ENCODE peak calls at places on chromosomes 12 and 14, in ten cellular contexts. W is GM10248; U is activated T-cell treated with anti-CD3 and anti-CD28 coated beads, Interleukin-2, amount 50 U/mL, for 1 hour; R is skeletal muscle cell; T is cardiac muscle cell; K is KG1; B is AG10803; Y is B cell; P is fibroblast of pulmonary artery; M is fibroblast of the aortic adventitia. J is an unnamed sample.
A peak's percentile ranks its signal among the peaks of the same experiment; 100 is the strongest.

GRCh38 chr12:58547217-58547616 is 373.1 kb downstream of the LRIG3 start:
- DNase-seq in W (no peak), U (no peak), R (no peak), T (no peak), K (no peak), B (no peak), Y (no peak), P (no peak), M (no peak), J (no peak)

GRCh38 chr12:112282920-112283319 is 99.3 kb downstream of the HECTD4 start:
- DNase-seq in W (no peak), U (no peak), R (no peak), T (no peak), K (no peak), B (no peak), Y (no peak), P (no peak), M (no peak), J (no peak)

GRCh38 chr14:59415836-59416620 is 49.2 kb downstream of the GPR135 start:
- DNase-seq in W (no peak), U (no peak), R (no peak), T (no peak), K (no peak), B (no peak), Y (no peak), P (no peak), M (no peak), J (no peak)

GRCh38 chr14:77889971-77890442 is 90.1 kb downstream of the ADCK1 start:
- DNase-seq in W (no peak), U (no peak), R (peak; percentile 37), T (peak; percentile 93), K (no peak), B (peak; percentile 65), Y (no peak), P (peak; percentile 89), M (peak; percentile 93), J (no peak)

GRCh38 chr12:12823811-12824210 is 10.7 kb downstream of the DDX47 start:
- DNase-seq in W (no peak), U (no peak), R (no peak), T (no peak), K (no peak), B (no peak), Y (no peak), P (no peak), M (no peak), J (no peak)

GRCh38 chr14:99753225-99754140 is 39.7 kb upstream of the EML1 start:
- DNase-seq in W (no peak), U (no peak), R (no peak), T (no peak), K (no peak), B (no peak), Y (no peak), P (no peak), M (no peak), J (no peak)

GRCh38 chr12:25801621-25802243 is 156.8 kb upstream of the RASSF8 start:
- DNase-seq in W (no peak), U (no peak), R (no peak), T (no peak), K (no peak), B (no peak), Y (no peak), P (no peak), M (no peak), J (peak; percentile 32)

GRCh38 chr12:7023096-7023495 is 4.8 kb upstream of the LPCAT3 start:
- DNase-seq in W (no peak), U (no peak), R (no peak), T (no peak), K (no peak), B (no peak), Y (no peak), P (no peak), M (no peak), J (no peak)

GRCh38 chr12:62724947-62725447 is 210.0 kb downstream of the PPM1H start:
- DNase-seq in W (no peak), U (no peak), R (peak; percentile 93), T (peak; percentile 98), K (no peak), B (peak; percentile 100), Y (no peak), P (peak; percentile 95), M (peak; percentile 98), J (peak; percentile 42)

GRCh38 chr12:98852181-98852580 is 207.1 kb downstream of the APAF1 start:
- DNase-seq in W (no peak), U (no peak), R (no peak), T (no peak), K (no peak), B (no peak), Y (no peak), P (no peak), M (no peak), J (no peak)

GRCh38 chr14:105411017-105411941 is 8.3 kb upstream of the MTA1 start:
- DNase-seq in W (peak; percentile 86), U (peak; percentile 55), R (no peak), T (peak; percentile 56), K (no peak), B (peak; percentile 24), Y (no peak), P (peak; percentile 29), M (peak; percentile 10), J (no peak)

GRCh38 chr14:84036863-84037262 is 1493.1 kb upstream of the FLRT2 start:
- DNase-seq in W (no peak), U (no peak), R (peak; percentile 37), T (peak; percentile 75), K (peak; percentile 63), B (peak; percentile 28), Y (no peak), P (peak; percentile 67), M (no peak), J (peak; percentile 90)

GRCh38 chr14:50957296-50957695 is 13.0 kb upstream of the PYGL start:
- DNase-seq in W (no peak), U (no peak), R (no peak), T (peak; percentile 76), K (no peak), B (peak; percentile 32), Y (no peak), P (peak; percentile 70), M (peak; percentile 69), J (no peak)

GRCh38 chr14:75689012-75689411 is 28.0 kb downstream of the TTLL5 start:
- DNase-seq in W (no peak), U (no peak), R (peak; percentile 56), T (peak; percentile 62), K (no peak), B (peak; percentile 65), Y (no peak), P (peak; percentile 75), M (peak; percentile 75), J (peak; percentile 24)

GRCh38 chr12:104281636-104282035 is 21.9 kb upstream of the EID3 start:
- DNase-seq in W (no peak), U (no peak), R (no peak), T (peak; percentile 41), K (no peak), B (peak; percentile 60), Y (no peak), P (peak; percentile 25), M (peak; percentile 65), J (no peak)

GRCh38 chr14:73718742-73719251 is 4.6 kb upstream of the PNMA1 start:
- DNase-seq in W (no peak), U (no peak), R (no peak), T (no peak), K (no peak), B (no peak), Y (no peak), P (no peak), M (no peak), J (no peak)

GRCh38 chr12:120962487-120963054 is 15.8 kb upstream of the HNF1A start:
- DNase-seq in W (no peak), U (no peak), R (no peak), T (no peak), K (no peak), B (no peak), Y (no peak), P (no peak), M (no peak), J (no peak)

GRCh38 chr12:56520025-56520810 is 1.4 kb upstream of the RBMS2 start:
- DNase-seq in W (no peak), U (no peak), R (no peak), T (peak; percentile 58), K (no peak), B (peak; percentile 43), Y (no peak), P (peak; percentile 60), M (peak; percentile 67), J (no peak)

GRCh38 chr12:8860165-8860961 is 37.9 kb downstream of the A2ML1 start:
- DNase-seq in W (peak; percentile 58), U (peak; percentile 24), R (peak; percentile 36), T (peak; percentile 60), K (no peak), B (peak; percentile 57), Y (peak; percentile 46), P (peak; percentile 67), M (peak; percentile 72), J (peak; percentile 83)

GRCh38 chr12:89882051-89882450 is 173.4 kb upstream of the ATP2B1 start:
- DNase-seq in W (peak; percentile 39), U (no peak), R (peak; percentile 79), T (peak; percentile 35), K (no peak), B (peak; percentile 60), Y (peak; percentile 46), P (peak; percentile 44), M (peak; percentile 70), J (no peak)

GRCh38 chr12:124679533-124680371 is 112.3 kb upstream of the NCOR2 start:
- DNase-seq in W (no peak), U (no peak), R (no peak), T (no peak), K (no peak), B (no peak), Y (no peak), P (no peak), M (no peak), J (peak; percentile 23)

GRCh38 chr12:6953417-6954315 is 2.5 kb downstream of the PTPN6 start:
- DNase-seq in W (peak; percentile 80), U (peak; percentile 78), R (no peak), T (peak; percentile 79), K (peak; percentile 93), B (no peak), Y (peak; percentile 95), P (peak; percentile 59), M (no peak), J (no peak)

GRCh38 chr12:42091769-42092168 is 52.9 kb downstream of the GXYLT1 start:
- DNase-seq in W (no peak), U (no peak), R (no peak), T (no peak), K (no peak), B (no peak), Y (no peak), P (no peak), M (no peak), J (no peak)

GRCh38 chr12:28865776-28866175 is 283.3 kb upstream of the FAR2 start:
- DNase-seq in W (no peak), U (no peak), R (no peak), T (no peak), K (no peak), B (no peak), Y (no peak), P (no peak), M (no peak), J (no peak)

GRCh38 chr12:50102648-50103309 is 1.0 kb upstream of the GPD1 start:
- DNase-seq in W (no peak), U (no peak), R (no peak), T (no peak), K (no peak), B (no peak), Y (no peak), P (no peak), M (no peak), J (no peak)

GRCh38 chr12:121364657-121365265 is 12.6 kb upstream of the ANAPC5 start:
- DNase-seq in W (no peak), U (no peak), R (no peak), T (no peak), K (no peak), B (peak; percentile 23), Y (no peak), P (peak; percentile 9), M (peak; percentile 35), J (peak; percentile 90)

GRCh38 chr14:90717916-90718315 is 98.3 kb downstream of the TTC7B start:
- DNase-seq in W (no peak), U (no peak), R (peak; percentile 37), T (peak; percentile 39), K (no peak), B (peak; percentile 89), Y (no peak), P (no peak), M (peak; percentile 14), J (no peak)

GRCh38 chr12:40010899-40011774 is 94.7 kb downstream of the SLC2A13 start:
- DNase-seq in W (peak; percentile 54), U (no peak), R (peak; percentile 31), T (peak; percentile 82), K (peak; percentile 59), B (peak; percentile 73), Y (peak; percentile 74), P (peak; percentile 85), M (peak; percentile 86), J (peak; percentile 91)

J was measured in SK-MEL-5.